ENCODE peak calls at places on chromosomes 4 and X, in six cellular contexts. O is astrocyte of the cerebellum, F is IMR-90, C is tibial nerve, U is cardiac muscle cell, I is foreskin keratinocyte. A is an unnamed sample.

GRCh38 chr4:105327222-105327621 is 146.6 kb downstream of the PPA2 start:
- DNase-seq in O (no peak), F (no peak), C (no peak), U (no peak), I (no peak), A (no peak)

GRCh38 chr4:25449270-25449669 is 72.2 kb downstream of the ANAPC4 start:
- DNase-seq in O (no peak), F (no peak), C (no peak), U (no peak), I (peak), A (no peak)

GRCh38 chr4:112633477-112634235 is 3.1 kb downstream of the ZGRF1 start:
- DNase-seq in O (no peak), F (peak), C (no peak), U (peak), I (no peak), A (no peak)

GRCh38 chrX:16822723-16823122 is 36.5 kb downstream of the TXLNG start:
- DNase-seq in O (no peak), F (peak), C (no peak), U (no peak), I (peak), A (no peak)

GRCh38 chr4:174753031-174753430 is 76.0 kb downstream of the GLRA3 start:
- DNase-seq in O (no peak), F (no peak), C (no peak), U (no peak), I (no peak), A (no peak)

GRCh38 chrX:127302841-127303240 is 483.3 kb downstream of the PRR32 start:
- DNase-seq in O (no peak), F (no peak), C (no peak), U (no peak), I (no peak), A (no peak)

GRCh38 chr4:44118971-44119680 is 329.5 kb downstream of the KCTD8 start:
- DNase-seq in O (no peak), F (no peak), C (no peak), U (no peak), I (peak), A (no peak)

GRCh38 chrX:21745756-21746155 is 12.2 kb downstream of the SMPX start:
- DNase-seq in O (no peak), F (peak), C (peak), U (peak), I (no peak), A (peak)

GRCh38 chr4:121358473-121358872 is 22.3 kb downstream of the QRFPR start:
- DNase-seq in O (peak), F (peak), C (no peak), U (no peak), I (no peak), A (no peak)

GRCh38 chr4:28287837-28288236 is 1427.2 kb downstream of the STIM2 start:
- DNase-seq in O (peak), F (peak), C (peak), U (no peak), I (peak), A (no peak)

GRCh38 chr4:7863911-7864681 is 75.6 kb downstream of the AFAP1 start:
- DNase-seq in O (no peak), F (peak), C (no peak), U (no peak), I (no peak), A (no peak)

GRCh38 chr4:53601251-53601764 is 10.0 kb upstream of the LNX1 start:
- DNase-seq in O (no peak), F (no peak), C (peak), U (peak), I (no peak), A (no peak)

GRCh38 chrX:132591719-132592275 is 103.0 kb upstream of the MBNL3 start:
- DNase-seq in O (no peak), F (no peak), C (no peak), U (no peak), I (no peak), A (no peak)

GRCh38 chr4:7007944-7008343 is 35.2 kb upstream of the TADA2B start:
- DNase-seq in O (no peak), F (peak), C (no peak), U (no peak), I (no peak), A (no peak)

GRCh38 chr4:73836373-73837269 is at the start of gene CXCL6:
- DNase-seq in O (no peak), F (no peak), C (no peak), U (peak), I (no peak), A (no peak)

GRCh38 chr4:136484996-136485395 is 1047.3 kb downstream of the PCDH18 start:
- DNase-seq in O (no peak), F (no peak), C (no peak), U (no peak), I (no peak), A (no peak)

GRCh38 chr4:47330856-47331255 is 132.6 kb downstream of the COMMD8 start:
- DNase-seq in O (no peak), F (no peak), C (no peak), U (no peak), I (no peak), A (no peak)

GRCh38 chr4:17958185-17958584 is 63.4 kb downstream of the LCORL start:
- DNase-seq in O (no peak), F (peak), C (no peak), U (no peak), I (peak), A (no peak)

GRCh38 chrX:101241531-101241930 is 21.9 kb downstream of the DRP2 start:
- DNase-seq in O (no peak), F (no peak), C (no peak), U (no peak), I (no peak), A (no peak)

GRCh38 chr4:30770049-30770549 is 49.9 kb downstream of the PCDH7 start:
- DNase-seq in O (peak), F (peak), C (no peak), U (no peak), I (peak), A (no peak)

GRCh38 chr4:21002976-21003375 is 302.7 kb downstream of the PACRGL start:
- DNase-seq in O (no peak), F (no peak), C (no peak), U (no peak), I (no peak), A (no peak)

GRCh38 chrX:34918091-34918736 is 24.4 kb upstream of the FAM47B start:
- DNase-seq in O (peak), F (peak), C (peak), U (no peak), I (no peak), A (no peak)

GRCh38 chrX:48910926-48911406 is 480 bp downstream of the SLC35A2 start:
- DNase-seq in O (no peak), F (peak), C (no peak), U (peak), I (no peak), A (no peak)

GRCh38 chr4:4670869-4671268 is 129.0 kb upstream of the STX18 start:
- DNase-seq in O (no peak), F (no peak), C (no peak), U (no peak), I (no peak), A (no peak)

GRCh38 chrX:11750051-11750450 is 8.0 kb upstream of the MSL3 start:
- DNase-seq in O (no peak), F (no peak), C (no peak), U (no peak), I (no peak), A (no peak)

GRCh38 chr4:66489370-66489769 is 819.1 kb upstream of the EPHA5 start:
- DNase-seq in O (no peak), F (no peak), C (no peak), U (no peak), I (peak), A (no peak)

GRCh38 chr4:25128671-25129070 is 31.6 kb downstream of the SEPSECS start:
- DNase-seq in O (peak), F (no peak), C (no peak), U (no peak), I (peak), A (no peak)

DNA sequence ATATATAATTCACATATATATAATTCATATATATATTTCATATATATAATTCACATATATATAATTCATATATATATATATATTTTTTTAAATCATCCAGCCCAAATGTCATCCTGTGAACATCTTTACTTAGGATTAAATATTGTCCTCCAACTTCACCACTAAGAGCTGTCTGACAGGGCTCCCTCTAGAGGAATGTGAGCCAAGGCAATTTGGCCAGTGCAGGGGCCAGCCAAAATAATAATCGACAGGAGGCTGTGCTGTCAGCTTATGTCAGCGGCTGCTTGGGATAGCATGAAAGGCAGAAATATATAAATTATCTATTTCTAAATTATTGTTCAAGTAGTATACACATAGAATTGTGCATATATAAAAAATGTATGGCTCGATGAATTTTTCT is 29.5 kb downstream of the EGFL6 start:
- DNase-seq in O (no peak), F (peak), C (no peak), U (no peak), I (no peak), A (no peak)
- TF ChIP-seq CTCF in O (peak), F (peak), C (no peak), U (peak), I (peak), A (no peak)

GRCh38 chr4:184462724-184463123 is 11.6 kb downstream of the IRF2 start:
- DNase-seq in O (no peak), F (no peak), C (no peak), U (no peak), I (no peak), A (no peak)

GRCh38 chr4:184459413-184459812 is 14.9 kb downstream of the IRF2 start:
- DNase-seq in O (no peak), F (peak), C (no peak), U (no peak), I (no peak), A (no peak)

GRCh38 chr4:184461711-184462110 is 12.6 kb downstream of the IRF2 start:
- DNase-seq in O (no peak), F (no peak), C (no peak), U (no peak), I (no peak), A (no peak)

GRCh38 chr4:184463158-184463557 is 11.2 kb downstream of the IRF2 start:
- DNase-seq in O (no peak), F (no peak), C (no peak), U (no peak), I (no peak), A (no peak)

GRCh38 chr4:184460495-184461285 is 13.7 kb downstream of the IRF2 start:
- DNase-seq in O (no peak), F (no peak), C (no peak), U (no peak), I (no peak), A (no peak)
- TF ChIP-seq CTCF in O (no peak), F (no peak), C (no peak), U (no peak), I (no peak), A (no peak)

GRCh38 chr4:89914609-89915008 is 20.0 kb downstream of the MMRN1 start:
- DNase-seq in O (no peak), F (no peak), C (no peak), U (no peak), I (no peak), A (no peak)
- TF ChIP-seq CTCF in O (no peak), F (no peak), C (no peak), U (no peak), I (peak), A (no peak)

DNA sequence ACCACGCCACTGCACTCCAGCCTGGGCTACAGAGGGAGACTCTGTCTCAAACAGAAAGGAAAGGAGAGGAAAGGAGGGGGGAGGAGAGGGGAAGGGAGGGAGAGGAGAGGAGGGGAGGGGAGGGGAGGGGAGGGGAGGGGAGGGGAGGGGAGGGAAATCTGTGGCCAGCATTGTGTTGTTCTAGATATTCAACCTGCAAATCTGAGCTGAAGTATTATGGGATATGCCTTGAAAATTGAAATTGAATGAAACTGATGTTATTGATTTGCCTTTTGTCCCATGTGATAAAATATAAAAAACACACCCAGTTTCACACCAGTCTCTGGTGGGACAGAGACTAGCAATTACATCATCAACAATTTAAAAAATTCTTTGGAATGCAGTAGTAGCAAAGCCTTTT is 1.5 kb downstream of the SMIM31 start:
- DNase-seq in O (no peak), F (no peak), C (no peak), U (no peak), I (no peak), A (no peak)
- TF ChIP-seq CTCF in O (no peak), F (no peak), C (no peak), U (no peak), I (no peak), A (no peak)

A was measured in CD4-positive, alpha-beta T cell.